ENCODE peak calls at places on chromosomes 2 and 18, in four cellular contexts. Y is H9; R is HL-60; A is CD4-positive, alpha-beta T cell. C is an unnamed sample.
A peak's percentile ranks its signal among the peaks of the same experiment; 100 is the strongest.

GRCh38 chr18:24497052-24497754 is 36.8 kb downstream of the HRH4 start:
- DNase-seq in Y (no peak), R (no peak), A (no peak), C (no peak)

GRCh38 chr2:190668892-190669291 is 20.0 kb downstream of the NAB1 start:
- DNase-seq in Y (no peak), R (no peak), A (no peak), C (no peak)

GRCh38 chr2:24272161-24272802 is 88.1 kb downstream of the ITSN2 start:
- DNase-seq in Y (no peak), R (no peak), A (no peak), C (no peak)

GRCh38 chr2:86703704-86704370 is 16.3 kb upstream of the RMND5A start:
- DNase-seq in Y (no peak), R (no peak), A (no peak), C (peak; percentile 2)

GRCh38 chr2:215429424-215429823 is 6.4 kb downstream of the FN1 start:
- DNase-seq in Y (no peak), R (no peak), A (no peak), C (no peak)

GRCh38 chr2:137435176-137435575 is 529.1 kb upstream of the HNMT start:
- DNase-seq in Y (no peak), R (no peak), A (no peak), C (no peak)

GRCh38 chr2:162029287-162029901 is 44.6 kb downstream of the DPP4 start:
- DNase-seq in Y (no peak), R (no peak), A (no peak), C (no peak)

GRCh38 chr2:158501301-158501700 is 44.5 kb downstream of the PKP4 start:
- DNase-seq in Y (no peak), R (no peak), A (no peak), C (peak; percentile 56)

GRCh38 chr2:206915136-206915535 is 24.2 kb upstream of the CPO start:
- DNase-seq in Y (no peak), R (no peak), A (no peak), C (no peak)

GRCh38 chr2:28360742-28361293 is 31.8 kb upstream of the FOSL2 start:
- DNase-seq in Y (no peak), R (no peak), A (no peak), C (no peak)

GRCh38 chr2:11656671-11657101 is 13.3 kb downstream of the NTSR2 start:
- DNase-seq in Y (no peak), R (no peak), A (no peak), C (no peak)

GRCh38 chr2:221943078-221943810 is 355.6 kb downstream of the PAX3 start:
- DNase-seq in Y (no peak), R (no peak), A (no peak), C (no peak)

GRCh38 chr2:130796280-130796679 is 40.4 kb upstream of the ARHGEF4 start:
- DNase-seq in Y (peak; percentile 73), R (no peak), A (no peak), C (no peak)

GRCh38 chr2:204486855-204487254 is 58.4 kb upstream of the PARD3B start:
- DNase-seq in Y (no peak), R (no peak), A (no peak), C (no peak)

GRCh38 chr2:214607051-214607450 is 196.2 kb downstream of the VWC2L start:
- DNase-seq in Y (no peak), R (no peak), A (no peak), C (no peak)

GRCh38 chr2:84865181-84865783 is 15.6 kb downstream of the TRABD2A start:
- DNase-seq in Y (no peak), R (no peak), A (no peak), C (no peak)

GRCh38 chr2:6370753-6371152 is 495.0 kb downstream of the CMPK2 start:
- DNase-seq in Y (no peak), R (no peak), A (no peak), C (no peak)

GRCh38 chr18:55477537-55478300 is 110.3 kb downstream of the TCF4 start:
- DNase-seq in Y (no peak), R (no peak), A (no peak), C (no peak)

GRCh38 chr18:48816554-48816953 is 134.2 kb downstream of the SMAD7 start:
- DNase-seq in Y (no peak), R (no peak), A (no peak), C (no peak)

GRCh38 chr2:236366406-236366805 is 102.2 kb upstream of the ASB18 start:
- DNase-seq in Y (peak; percentile 10), R (no peak), A (peak; percentile 23), C (no peak)

GRCh38 chr2:100412866-100413265 is 4.6 kb downstream of the CHST10 start:
- DNase-seq in Y (no peak), R (no peak), A (no peak), C (no peak)

GRCh38 chr18:1094408-1094807 is 189.7 kb downstream of the ADCYAP1 start:
- DNase-seq in Y (no peak), R (no peak), A (no peak), C (no peak)

GRCh38 chr18:50836521-50836957 is 16.7 kb upstream of the MRO start:
- DNase-seq in Y (no peak), R (peak; percentile 51), A (no peak), C (no peak)

GRCh38 chr2:8279506-8279905 is 402.4 kb upstream of the ID2 start:
- DNase-seq in Y (no peak), R (no peak), A (no peak), C (no peak)

GRCh38 chr2:69192176-69192945 is 179.4 kb downstream of the ANTXR1 start:
- DNase-seq in Y (no peak), R (no peak), A (no peak), C (no peak)

GRCh38 chr2:74458957-74459290 is 686 bp downstream of the WBP1 start:
- DNase-seq in Y (no peak), R (no peak), A (no peak), C (no peak)

GRCh38 chr18:25230658-25231326 is 121.2 kb downstream of the ZNF521 start:
- DNase-seq in Y (no peak), R (no peak), A (no peak), C (peak; percentile 58)

GRCh38 chr18:8947576-8947975 is 154.9 kb upstream of the NDUFV2 start:
- DNase-seq in Y (no peak), R (no peak), A (no peak), C (no peak)

GRCh38 chr2:61984682-61985081 is 79.2 kb downstream of the COMMD1 start:
- DNase-seq in Y (no peak), R (no peak), A (no peak), C (no peak)

GRCh38 chr2:9699139-9699823 is 68.5 kb upstream of the YWHAQ start:
- DNase-seq in Y (no peak), R (no peak), A (no peak), C (no peak)

GRCh38 chr2:46601328-46601963 is 122.1 kb downstream of the TMEM247 start:
- DNase-seq in Y (no peak), R (no peak), A (no peak), C (no peak)

GRCh38 chr2:84938194-84938879 is 32.6 kb upstream of the KCMF1 start:
- DNase-seq in Y (no peak), R (no peak), A (no peak), C (no peak)

GRCh38 chr18:28287146-28287545 is 110.2 kb upstream of the CDH2 start:
- DNase-seq in Y (peak; percentile 74), R (no peak), A (no peak), C (no peak)

GRCh38 chr18:28281400-28281799 is 104.5 kb upstream of the CDH2 start:
- DNase-seq in Y (no peak), R (no peak), A (no peak), C (no peak)

GRCh38 chr18:28288784-28289183 is 111.9 kb upstream of the CDH2 start:
- DNase-seq in Y (no peak), R (no peak), A (no peak), C (no peak)

DNA sequence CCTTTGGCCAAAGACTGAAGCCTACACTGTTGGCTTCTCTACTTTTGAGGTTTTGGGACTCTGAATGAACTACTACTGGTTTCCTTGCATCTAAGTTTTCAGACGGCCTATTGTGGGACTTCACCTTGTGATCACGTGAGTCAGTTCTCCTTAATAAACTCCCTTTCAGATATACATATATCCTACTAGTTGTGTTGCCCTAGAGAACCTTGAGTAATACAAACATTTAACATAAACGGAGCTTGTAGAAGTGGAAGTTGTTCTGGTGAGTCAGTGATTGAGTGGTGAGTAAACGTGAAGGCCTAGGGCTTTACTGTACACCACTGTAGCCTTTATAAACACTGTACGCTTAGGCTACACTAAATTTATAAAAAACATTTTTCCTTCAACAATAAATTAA is 107.2 kb upstream of the CDH2 start:
- DNase-seq in Y (no peak), R (no peak), A (no peak), C (no peak)
- H3K27ac ChIP-seq in Y (no peak overlapping the region), R (no peak overlapping the region), A (no peak overlapping the region), C (no peak overlapping the region)

GRCh38 chr18:64993695-64994094 is 757.1 kb upstream of the CDH7 start:
- DNase-seq in Y (no peak), R (no peak), A (no peak), C (no peak)
- H3K27ac ChIP-seq in Y (no peak overlapping the region), R (no peak overlapping the region), A (no peak overlapping the region), C (no peak overlapping the region)

DNA sequence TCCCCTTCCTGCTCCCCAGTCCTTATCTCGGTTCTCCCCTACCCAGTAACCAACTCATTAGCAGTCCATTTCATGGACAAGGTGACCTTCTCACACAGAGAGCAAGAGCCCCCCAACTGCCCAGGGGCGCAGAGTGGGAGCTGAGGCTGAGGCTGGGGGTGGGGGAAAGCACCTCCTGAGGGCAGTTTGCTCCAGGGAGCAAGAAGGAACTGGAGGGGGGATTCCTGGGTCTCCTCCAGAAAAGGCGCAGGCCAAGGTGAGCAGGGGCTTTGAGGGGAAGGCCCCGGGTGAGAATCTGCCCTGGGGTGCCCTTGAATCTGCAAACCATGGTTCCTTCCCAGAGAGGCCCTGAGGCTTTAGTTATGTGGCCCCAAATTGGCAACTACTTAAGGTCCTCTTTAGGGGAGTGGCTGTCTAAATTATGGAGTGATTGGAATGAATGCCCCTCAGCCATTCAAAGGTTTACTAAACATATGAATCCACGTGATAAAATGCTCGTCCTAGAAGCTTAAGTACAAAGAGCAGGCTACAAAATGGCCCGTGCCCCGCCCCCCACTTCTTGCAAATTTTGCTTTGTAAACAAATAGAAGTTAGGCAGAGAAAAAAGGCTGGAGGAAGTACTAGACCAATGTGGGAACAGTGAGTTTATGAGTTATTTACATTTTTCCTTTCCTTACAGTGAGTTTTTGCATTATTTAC is 123.5 kb upstream of the HS6ST1 start:
- DNase-seq in Y (peak; percentile 27), R (no peak), A (no peak), C (no peak)
- H3K27ac ChIP-seq in Y (no peak overlapping the region), R (peak overlapping the region; percentile 73), A (no peak overlapping the region), C (no peak overlapping the region)

GRCh38 chr2:20600756-20601325 is 50.1 kb downstream of the HS1BP3 start:
- DNase-seq in Y (no peak), R (no peak), A (no peak), C (no peak)

GRCh38 chr2:20599861-20600461 is 50.9 kb downstream of the HS1BP3 start:
- DNase-seq in Y (no peak), R (no peak), A (no peak), C (peak; percentile 69)

GRCh38 chr2:20596973-20597867 is 53.7 kb downstream of the HS1BP3 start:
- DNase-seq in Y (no peak), R (no peak), A (no peak), C (no peak)

GRCh38 chr2:20597868-20598183 is 53.1 kb downstream of the HS1BP3 start:
- DNase-seq in Y (no peak), R (no peak), A (no peak), C (no peak)

GRCh38 chr2:20599001-20599600 is 51.8 kb downstream of the HS1BP3 start:
- DNase-seq in Y (no peak), R (no peak), A (no peak), C (peak; percentile 52)
- H3K27ac ChIP-seq in Y (no peak overlapping the region), R (no peak overlapping the region), A (no peak overlapping the region), C (peak overlapping the region; percentile 98)